ENCODE peak calls at places on chromosomes 3 and 15, in four cellular contexts. One of them, this sample, is unnamed.
A peak's percentile ranks its signal among the peaks of the same experiment; 100 is the strongest.

GRCh38 chr15:77769700-77770099 is 137.0 kb upstream of the LINGO1 start:
- DNase-seq in WTC11: no peak
- DNase-seq in H1: no peak
- DNase-seq in A549: no peak
- DNase-seq in this sample: no peak

GRCh38 chr3:63611382-63611781 is 41.1 kb upstream of the SNTN start:
- DNase-seq in A549: no peak
- DNase-seq in H1: no peak
- DNase-seq in WTC11: no peak
- DNase-seq in this sample: no peak

GRCh38 chr3:111610189-111610588 is 15.0 kb upstream of the ZBED2 start:
- DNase-seq in A549: no peak
- DNase-seq in H1: no peak
- DNase-seq in WTC11: no peak
- DNase-seq in this sample: no peak

GRCh38 chr3:42749025-42749752 is 23.9 kb downstream of the CCDC13 start:
- DNase-seq in H1: peak; percentile 43
- DNase-seq in A549: no peak
- DNase-seq in WTC11: no peak
- DNase-seq in this sample: no peak

GRCh38 chr3:141227752-141228151 is 3.9 kb upstream of the PXYLP1 start:
- DNase-seq in A549: no peak
- DNase-seq in H1: no peak
- DNase-seq in WTC11: no peak
- DNase-seq in this sample: no peak

GRCh38 chr3:110859340-110859739 is 212.3 kb upstream of the NECTIN3 start:
- DNase-seq in H1: no peak
- DNase-seq in WTC11: no peak
- DNase-seq in A549: no peak
- DNase-seq in this sample: no peak

GRCh38 chr15:68339481-68339880 is 61.9 kb downstream of the FEM1B start:
- DNase-seq in H1: no peak
- DNase-seq in A549: no peak
- DNase-seq in WTC11: no peak
- DNase-seq in this sample: no peak

GRCh38 chr3:16897254-16897926 is 12.6 kb downstream of the PLCL2 start:
- DNase-seq in H1: no peak
- DNase-seq in WTC11: no peak
- DNase-seq in A549: no peak
- DNase-seq in this sample: no peak

GRCh38 chr3:155701882-155702465 is 42.9 kb downstream of the PLCH1 start:
- DNase-seq in A549: peak; percentile 36
- DNase-seq in WTC11: no peak
- DNase-seq in H1: no peak
- DNase-seq in this sample: peak; percentile 61

GRCh38 chr3:4323246-4324027 is 20.3 kb downstream of the SETMAR start:
- DNase-seq in A549: no peak
- DNase-seq in H1: no peak
- DNase-seq in WTC11: no peak
- DNase-seq in this sample: peak; percentile 51

GRCh38 chr3:27094721-27095120 is 274.5 kb downstream of the NEK10 start:
- DNase-seq in WTC11: no peak
- DNase-seq in H1: no peak
- DNase-seq in A549: no peak
- DNase-seq in this sample: no peak

GRCh38 chr15:74263473-74263872 is 27.3 kb downstream of the CCDC33 start:
- DNase-seq in A549: no peak
- DNase-seq in WTC11: no peak
- DNase-seq in H1: no peak
- DNase-seq in this sample: no peak

GRCh38 chr15:41154412-41154811 is 38.3 kb upstream of the INO80 start:
- DNase-seq in H1: no peak
- DNase-seq in WTC11: no peak
- DNase-seq in A549: no peak
- DNase-seq in this sample: no peak

GRCh38 chr3:143331336-143331735 is 211.8 kb downstream of the CHST2 start:
- DNase-seq in A549: no peak
- DNase-seq in WTC11: no peak
- DNase-seq in H1: no peak
- DNase-seq in this sample: no peak

GRCh38 chr3:12578742-12579141 is 21.9 kb downstream of the MKRN2 start:
- DNase-seq in A549: no peak
- DNase-seq in H1: no peak
- DNase-seq in WTC11: no peak
- DNase-seq in this sample: peak; percentile 54
- TF ChIP-seq CTCF in A549: peak; percentile 5
- TF ChIP-seq CTCF in H1: no peak
- TF ChIP-seq CTCF in WTC11: no peak
- TF ChIP-seq CTCF in this sample: peak; percentile 10

DNA sequence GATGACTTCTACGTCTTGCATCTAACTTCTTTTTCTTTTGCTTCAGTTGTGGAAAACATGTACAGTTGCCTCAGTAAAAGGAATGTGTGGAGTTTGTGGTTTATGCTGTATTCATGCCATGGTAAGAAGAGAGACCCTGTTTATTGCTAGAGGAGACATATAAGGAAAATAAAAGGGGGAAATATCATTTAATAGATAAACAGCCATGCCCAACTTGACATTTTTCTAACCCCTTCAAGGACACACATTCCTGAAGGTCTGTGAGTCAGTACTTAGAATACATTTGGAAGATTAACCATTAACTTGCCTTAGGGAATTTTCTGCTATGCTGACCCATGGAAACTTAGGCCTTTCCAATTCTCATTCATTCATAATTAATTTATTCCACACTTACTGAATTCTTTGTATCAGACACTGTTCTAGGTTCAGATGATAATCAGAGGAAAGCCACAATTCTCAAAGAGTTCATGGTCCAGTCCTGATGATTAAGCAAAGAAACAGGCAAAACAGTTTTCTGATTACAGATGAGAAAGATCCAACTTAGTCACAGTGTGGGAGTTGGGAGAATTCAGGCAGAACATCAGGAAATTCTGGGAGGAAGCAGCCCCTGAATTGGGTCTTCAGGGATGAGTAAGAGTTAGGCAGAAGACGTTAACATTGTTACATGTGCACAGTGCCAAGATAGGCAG is 329.8 kb upstream of the RASGRP1 start:
- DNase-seq in WTC11: no peak
- DNase-seq in H1: no peak
- DNase-seq in A549: peak; percentile 19
- DNase-seq in this sample: no peak
- TF ChIP-seq USF2 in WTC11: no peak
- TF ChIP-seq USF2 in H1: no peak
- TF ChIP-seq USF2 in A549: no peak
- TF ChIP-seq USF2 in this sample: no peak

GRCh38 chr15:80856400-80856799 is 77.2 kb downstream of the CEMIP start:
- DNase-seq in WTC11: no peak
- DNase-seq in A549: peak; percentile 41
- DNase-seq in H1: no peak
- DNase-seq in this sample: peak; percentile 37
- TF ChIP-seq CTCF in WTC11: peak; percentile 53
- TF ChIP-seq CTCF in A549: peak; percentile 37
- TF ChIP-seq CTCF in H1: peak; percentile 54
- TF ChIP-seq CTCF in this sample: no peak

DNA sequence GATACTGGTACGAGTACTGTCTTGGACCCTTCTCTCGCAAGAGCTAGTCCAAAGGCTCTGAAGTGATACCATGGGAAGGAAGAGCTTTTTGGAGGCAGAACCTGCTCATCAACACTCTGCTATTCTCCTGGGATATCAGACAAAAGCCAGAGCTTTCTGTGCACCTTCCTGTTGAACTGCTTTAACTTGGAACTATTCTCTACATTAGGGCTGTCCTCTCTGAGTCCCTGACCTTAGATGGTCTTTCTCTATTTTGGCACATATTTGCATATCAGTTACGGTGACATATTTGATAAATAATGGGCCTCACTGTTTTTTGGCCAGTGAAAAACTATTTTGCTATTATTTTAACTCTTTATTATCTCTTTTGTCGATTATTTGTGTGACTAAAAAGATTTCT is 146.9 kb downstream of the TIGIT start:
- DNase-seq in A549: no peak
- DNase-seq in H1: no peak
- DNase-seq in WTC11: no peak
- DNase-seq in this sample: no peak
- TF ChIP-seq USF2 in A549: no peak
- TF ChIP-seq USF2 in H1: no peak
- TF ChIP-seq USF2 in WTC11: no peak
- TF ChIP-seq USF2 in this sample: no peak

GRCh38 chr3:98188553-98188952 is 22.1 kb downstream of the OR5H15 start:
- DNase-seq in A549: no peak
- DNase-seq in H1: no peak
- DNase-seq in WTC11: no peak
- DNase-seq in this sample: no peak
- TF ChIP-seq CTCF in A549: no peak
- TF ChIP-seq CTCF in H1: no peak
- TF ChIP-seq CTCF in WTC11: peak; percentile 26
- TF ChIP-seq CTCF in this sample: no peak

GRCh38 chr15:64010719-64011118 is 35.6 kb downstream of the DAPK2 start:
- DNase-seq in WTC11: no peak
- DNase-seq in H1: no peak
- DNase-seq in A549: no peak
- DNase-seq in this sample: peak; percentile 62
- TF ChIP-seq USF2 in WTC11: no peak
- TF ChIP-seq USF2 in H1: no peak
- TF ChIP-seq USF2 in A549: no peak
- TF ChIP-seq USF2 in this sample: no peak

GRCh38 chr3:55605837-55606236 is 118.7 kb upstream of the WNT5A start:
- DNase-seq in H1: no peak
- DNase-seq in A549: no peak
- DNase-seq in WTC11: no peak
- DNase-seq in this sample: no peak

GRCh38 chr3:55608266-55608937 is 121.3 kb upstream of the WNT5A start:
- DNase-seq in WTC11: no peak
- DNase-seq in H1: no peak
- DNase-seq in A549: no peak
- DNase-seq in this sample: no peak

GRCh38 chr3:55607175-55607574 is 120.1 kb upstream of the WNT5A start:
- DNase-seq in H1: no peak
- DNase-seq in WTC11: no peak
- DNase-seq in A549: no peak
- DNase-seq in this sample: no peak

GRCh38 chr3:55607844-55608243 is 120.7 kb upstream of the WNT5A start:
- DNase-seq in H1: no peak
- DNase-seq in A549: no peak
- DNase-seq in WTC11: no peak
- DNase-seq in this sample: no peak

GRCh38 chr3:55609230-55610100 is 122.4 kb upstream of the WNT5A start:
- DNase-seq in WTC11: peak; percentile 60
- DNase-seq in A549: no peak
- DNase-seq in H1: peak; percentile 68
- DNase-seq in this sample: peak; percentile 15
- TF ChIP-seq CTCF in WTC11: peak; percentile 71
- TF ChIP-seq CTCF in A549: no peak
- TF ChIP-seq CTCF in H1: peak; percentile 75
- TF ChIP-seq CTCF in this sample: peak; percentile 41

This sample was measured in K562.